ENCODE peak calls at places on chromosomes 7 and 10, in six cellular contexts. One of them, this sample, is unnamed.

GRCh38 chr7:87332321-87332720 is 13.1 kb upstream of the CROT start:
- DNase-seq in IMR-90: no peak
- DNase-seq in fibroblast of lung: no peak
- DNase-seq in neural progenitor cell: no peak
- DNase-seq in astrocyte: no peak
- DNase-seq in HCT116: no peak
- DNase-seq in this sample: no peak

GRCh38 chr7:95871078-95871848 is 98.9 kb downstream of the DYNC1I1 start:
- DNase-seq in IMR-90: peak
- DNase-seq in fibroblast of lung: peak
- DNase-seq in neural progenitor cell: peak
- DNase-seq in astrocyte: peak
- DNase-seq in HCT116: peak
- DNase-seq in this sample: peak

GRCh38 chr10:964321-964987 is 23.8 kb upstream of the GTPBP4 start:
- DNase-seq in IMR-90: no peak
- DNase-seq in fibroblast of lung: peak
- DNase-seq in neural progenitor cell: no peak
- DNase-seq in astrocyte: no peak
- DNase-seq in HCT116: no peak
- DNase-seq in this sample: no peak

GRCh38 chr7:106018566-106019338 is 55.7 kb downstream of the CDHR3 start:
- DNase-seq in IMR-90: peak
- DNase-seq in fibroblast of lung: peak
- DNase-seq in neural progenitor cell: no peak
- DNase-seq in astrocyte: peak
- DNase-seq in HCT116: no peak
- DNase-seq in this sample: peak

GRCh38 chr7:27704407-27705199 is 35.4 kb upstream of the TAX1BP1 start:
- DNase-seq in IMR-90: no peak
- DNase-seq in fibroblast of lung: no peak
- DNase-seq in neural progenitor cell: no peak
- DNase-seq in astrocyte: no peak
- DNase-seq in HCT116: no peak
- DNase-seq in this sample: no peak

GRCh38 chr10:89080660-89081059 is 90.1 kb downstream of the FAS start:
- DNase-seq in IMR-90: peak
- DNase-seq in fibroblast of lung: no peak
- DNase-seq in neural progenitor cell: no peak
- DNase-seq in astrocyte: no peak
- DNase-seq in HCT116: no peak
- DNase-seq in this sample: no peak

GRCh38 chr10:73908853-73909611 is 1.9 kb upstream of the PLAU start:
- DNase-seq in IMR-90: peak
- DNase-seq in fibroblast of lung: peak
- DNase-seq in neural progenitor cell: no peak
- DNase-seq in astrocyte: peak
- DNase-seq in HCT116: no peak
- DNase-seq in this sample: peak

GRCh38 chr10:73983096-73984047 is 14.5 kb upstream of the VCL start:
- DNase-seq in IMR-90: no peak
- DNase-seq in fibroblast of lung: no peak
- DNase-seq in neural progenitor cell: no peak
- DNase-seq in astrocyte: no peak
- DNase-seq in HCT116: no peak
- DNase-seq in this sample: no peak

GRCh38 chr7:11297226-11297625 is 323.6 kb downstream of the PHF14 start:
- DNase-seq in IMR-90: no peak
- DNase-seq in fibroblast of lung: no peak
- DNase-seq in neural progenitor cell: no peak
- DNase-seq in astrocyte: no peak
- DNase-seq in HCT116: no peak
- DNase-seq in this sample: no peak

GRCh38 chr7:22147113-22147512 is 201.4 kb upstream of the CDCA7L start:
- DNase-seq in IMR-90: no peak
- DNase-seq in fibroblast of lung: no peak
- DNase-seq in neural progenitor cell: no peak
- DNase-seq in astrocyte: no peak
- DNase-seq in HCT116: no peak
- DNase-seq in this sample: no peak

GRCh38 chr7:44959956-44960640 is 18.7 kb downstream of the MYO1G start:
- DNase-seq in IMR-90: no peak
- DNase-seq in fibroblast of lung: no peak
- DNase-seq in neural progenitor cell: no peak
- DNase-seq in astrocyte: no peak
- DNase-seq in HCT116: no peak
- DNase-seq in this sample: peak

GRCh38 chr7:157529768-157530560 is 193.2 kb downstream of the DNAJB6 start:
- DNase-seq in IMR-90: no peak
- DNase-seq in fibroblast of lung: no peak
- DNase-seq in neural progenitor cell: no peak
- DNase-seq in astrocyte: no peak
- DNase-seq in HCT116: no peak
- DNase-seq in this sample: no peak

GRCh38 chr10:114075093-114075492 is 31.4 kb downstream of the ADRB1 start:
- DNase-seq in IMR-90: no peak
- DNase-seq in fibroblast of lung: no peak
- DNase-seq in neural progenitor cell: no peak
- DNase-seq in astrocyte: no peak
- DNase-seq in HCT116: no peak
- DNase-seq in this sample: no peak

GRCh38 chr10:99938563-99938962 is 71.2 kb downstream of the DNMBP start:
- DNase-seq in IMR-90: peak
- DNase-seq in fibroblast of lung: peak
- DNase-seq in neural progenitor cell: no peak
- DNase-seq in astrocyte: peak
- DNase-seq in HCT116: no peak
- DNase-seq in this sample: no peak

GRCh38 chr10:84193846-84194423 is 402 bp upstream of the CDHR1 start:
- DNase-seq in IMR-90: no peak
- DNase-seq in fibroblast of lung: no peak
- DNase-seq in neural progenitor cell: no peak
- DNase-seq in astrocyte: no peak
- DNase-seq in HCT116: no peak
- DNase-seq in this sample: no peak

GRCh38 chr10:89206402-89207180 is 526 bp downstream of the CH25H start:
- DNase-seq in IMR-90: peak
- DNase-seq in fibroblast of lung: peak
- DNase-seq in neural progenitor cell: no peak
- DNase-seq in astrocyte: no peak
- DNase-seq in HCT116: no peak
- DNase-seq in this sample: peak

GRCh38 chr7:30168800-30169584 is 34.2 kb downstream of the MTURN start:
- DNase-seq in IMR-90: peak
- DNase-seq in fibroblast of lung: peak
- DNase-seq in neural progenitor cell: peak
- DNase-seq in astrocyte: peak
- DNase-seq in HCT116: no peak
- DNase-seq in this sample: peak

GRCh38 chr7:30166841-30167235 is 32.1 kb downstream of the MTURN start:
- DNase-seq in IMR-90: no peak
- DNase-seq in fibroblast of lung: no peak
- DNase-seq in neural progenitor cell: no peak
- DNase-seq in astrocyte: no peak
- DNase-seq in HCT116: no peak
- DNase-seq in this sample: peak

GRCh38 chr7:30171753-30172447 is 37.1 kb downstream of the MTURN start:
- DNase-seq in IMR-90: peak
- DNase-seq in fibroblast of lung: peak
- DNase-seq in neural progenitor cell: no peak
- DNase-seq in astrocyte: peak
- DNase-seq in HCT116: no peak
- DNase-seq in this sample: peak

GRCh38 chr7:30170460-30171197 is 35.8 kb downstream of the MTURN start:
- DNase-seq in IMR-90: no peak
- DNase-seq in fibroblast of lung: no peak
- DNase-seq in neural progenitor cell: no peak
- DNase-seq in astrocyte: no peak
- DNase-seq in HCT116: no peak
- DNase-seq in this sample: peak

DNA sequence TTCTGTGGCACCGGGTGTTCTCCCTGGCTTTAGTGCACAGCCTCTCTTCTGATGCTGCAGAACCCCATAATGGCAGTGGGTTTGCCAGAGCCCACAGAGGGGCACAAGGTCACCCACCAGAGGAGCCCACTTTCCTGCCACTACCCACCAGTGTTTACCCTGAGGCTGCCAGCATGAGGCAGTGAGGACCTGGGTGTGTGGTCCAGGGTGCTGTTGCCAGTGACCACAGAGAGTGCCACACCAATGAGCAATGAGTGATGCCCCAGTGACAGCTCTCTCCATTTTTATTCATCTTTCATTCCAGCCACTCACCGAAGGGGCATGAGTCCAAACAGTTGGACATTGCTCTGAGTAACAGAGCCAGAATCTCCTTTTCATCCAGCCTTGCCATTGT is 34.8 kb downstream of the MTURN start:
- DNase-seq in IMR-90: no peak
- DNase-seq in fibroblast of lung: peak
- DNase-seq in neural progenitor cell: no peak
- DNase-seq in astrocyte: peak
- DNase-seq in HCT116: no peak
- DNase-seq in this sample: peak
- H3K9ac ChIP-seq in IMR-90: no peak
- H3K9ac ChIP-seq in fibroblast of lung: no peak
- H3K9ac ChIP-seq in neural progenitor cell: no peak
- H3K9ac ChIP-seq in astrocyte: peak
- H3K9ac ChIP-seq in HCT116: no peak
- H3K9ac ChIP-seq in this sample: no peak

GRCh38 chr10:37225163-37225562 is 99.8 kb downstream of the ANKRD30A start:
- DNase-seq in IMR-90: no peak
- DNase-seq in fibroblast of lung: no peak
- DNase-seq in neural progenitor cell: no peak
- DNase-seq in astrocyte: no peak
- DNase-seq in HCT116: no peak
- DNase-seq in this sample: no peak
- H3K4me3 ChIP-seq in IMR-90: no peak
- H3K4me3 ChIP-seq in fibroblast of lung: no peak
- H3K4me3 ChIP-seq in neural progenitor cell: no peak
- H3K4me3 ChIP-seq in astrocyte: no peak
- H3K4me3 ChIP-seq in HCT116: no peak
- H3K4me3 ChIP-seq in this sample: no peak

GRCh38 chr7:150910996-150911422 is 58.7 kb downstream of the AOC1 start:
- DNase-seq in IMR-90: no peak
- DNase-seq in fibroblast of lung: no peak
- DNase-seq in neural progenitor cell: no peak
- DNase-seq in astrocyte: no peak
- DNase-seq in HCT116: no peak
- DNase-seq in this sample: no peak
- H2AFZ ChIP-seq in IMR-90: no peak
- H2AFZ ChIP-seq in fibroblast of lung: no peak
- H2AFZ ChIP-seq in neural progenitor cell: no peak
- H2AFZ ChIP-seq in astrocyte: no peak
- H2AFZ ChIP-seq in HCT116: no peak
- H2AFZ ChIP-seq in this sample: no peak

DNA sequence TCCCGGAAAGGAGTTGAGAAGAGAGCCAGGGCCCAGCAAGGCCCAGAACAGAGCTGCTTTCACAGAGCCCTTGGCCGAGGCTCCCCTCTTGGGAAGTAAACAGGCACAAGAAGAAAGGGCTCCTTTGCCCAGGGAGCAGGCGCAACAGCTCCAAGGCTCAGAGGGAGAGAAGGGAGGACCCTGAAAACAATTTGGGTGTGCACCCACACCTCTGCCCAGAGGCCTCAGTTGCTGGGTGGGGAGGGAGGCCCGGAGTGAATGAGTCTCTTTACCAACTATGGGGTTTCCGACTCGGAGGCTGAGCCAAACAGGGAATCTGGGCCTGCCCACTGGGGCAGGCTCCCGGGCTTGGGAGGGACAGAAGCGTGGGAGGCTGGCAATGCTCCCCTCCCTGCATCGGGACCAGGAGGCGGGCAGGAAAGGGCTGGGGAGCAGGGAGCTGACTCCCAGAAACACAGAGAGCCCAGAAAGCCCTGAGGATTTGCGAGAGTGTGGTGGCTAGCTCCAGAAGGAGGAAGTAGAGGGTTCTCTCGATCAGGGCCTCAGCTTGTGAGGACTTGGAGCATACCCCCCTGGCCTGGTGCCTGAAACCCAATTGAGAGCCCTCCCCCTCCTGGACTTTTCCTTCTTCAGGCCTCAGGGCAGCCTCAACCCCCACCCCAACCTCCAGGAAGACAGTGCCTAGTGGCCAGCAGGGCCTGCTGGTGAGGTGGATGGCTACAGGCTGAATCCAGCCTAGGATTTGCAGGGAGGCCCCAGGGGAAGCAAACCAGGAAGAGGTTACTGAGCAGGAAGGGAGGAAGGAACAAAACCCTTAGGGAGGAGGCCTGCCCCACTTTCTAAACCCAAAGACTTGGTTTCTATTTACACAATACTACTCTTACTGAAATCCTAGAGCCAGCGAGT is 6.2 kb downstream of the C10orf105 start:
- DNase-seq in IMR-90: peak
- DNase-seq in fibroblast of lung: peak
- DNase-seq in neural progenitor cell: no peak
- DNase-seq in astrocyte: peak
- DNase-seq in HCT116: no peak
- DNase-seq in this sample: peak
- H3K9ac ChIP-seq in IMR-90: peak
- H3K9ac ChIP-seq in fibroblast of lung: peak
- H3K9ac ChIP-seq in neural progenitor cell: no peak
- H3K9ac ChIP-seq in astrocyte: peak
- H3K9ac ChIP-seq in HCT116: no peak
- H3K9ac ChIP-seq in this sample: no peak

GRCh38 chr10:60734226-60734625 is 44.1 kb upstream of the CDK1 start:
- DNase-seq in IMR-90: no peak
- DNase-seq in fibroblast of lung: no peak
- DNase-seq in neural progenitor cell: no peak
- DNase-seq in astrocyte: no peak
- DNase-seq in HCT116: no peak
- DNase-seq in this sample: no peak
- H3K4me3 ChIP-seq in IMR-90: no peak
- H3K4me3 ChIP-seq in fibroblast of lung: no peak
- H3K4me3 ChIP-seq in neural progenitor cell: no peak
- H3K4me3 ChIP-seq in astrocyte: no peak
- H3K4me3 ChIP-seq in HCT116: no peak
- H3K4me3 ChIP-seq in this sample: no peak

DNA sequence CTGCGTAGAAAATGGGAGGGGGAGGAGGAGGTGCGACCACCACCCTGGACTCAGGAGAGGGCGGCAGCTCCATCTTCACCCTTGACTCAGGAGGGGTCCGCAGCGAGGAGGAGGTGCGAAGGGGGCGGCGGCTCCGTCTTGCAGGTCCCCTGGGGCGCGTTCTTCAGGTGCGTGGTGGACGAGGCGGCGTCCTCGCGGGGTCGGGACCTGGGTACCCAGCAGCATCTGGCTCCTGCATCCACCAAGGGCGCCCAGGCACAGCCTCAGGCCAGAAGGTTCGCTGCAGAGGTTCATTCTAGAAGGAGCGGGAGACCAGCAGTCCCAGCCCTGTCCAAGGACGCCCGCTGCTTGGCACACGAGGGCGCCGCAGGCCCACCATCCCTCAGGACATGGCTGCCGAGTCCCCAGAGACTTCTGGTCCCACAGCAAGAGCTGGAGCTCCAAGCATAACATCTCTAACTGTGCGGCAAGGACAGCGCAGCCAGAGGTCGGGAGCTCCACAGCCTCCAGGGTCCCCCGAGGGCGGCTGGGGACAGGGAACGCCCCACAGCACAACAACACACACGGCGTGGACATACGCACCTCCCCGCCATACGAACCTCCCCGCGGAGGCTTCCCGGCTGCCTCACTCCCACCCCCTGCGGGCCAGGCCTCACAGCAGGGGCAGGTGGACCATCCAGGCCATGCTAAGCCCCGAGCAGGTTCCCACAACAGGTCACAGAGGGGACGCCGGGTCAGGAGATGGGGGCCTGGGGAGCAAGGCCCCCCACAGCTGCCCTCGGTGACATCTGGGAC is 16.8 kb upstream of the DPYSL4 start:
- DNase-seq in IMR-90: no peak
- DNase-seq in fibroblast of lung: no peak
- DNase-seq in neural progenitor cell: no peak
- DNase-seq in astrocyte: no peak
- DNase-seq in HCT116: no peak
- DNase-seq in this sample: no peak
- H2AFZ ChIP-seq in IMR-90: no peak
- H2AFZ ChIP-seq in fibroblast of lung: no peak
- H2AFZ ChIP-seq in neural progenitor cell: no peak
- H2AFZ ChIP-seq in astrocyte: no peak
- H2AFZ ChIP-seq in HCT116: no peak
- H2AFZ ChIP-seq in this sample: no peak